ENCODE peak calls at places on chromosomes 5 and 9, in seven cellular contexts. Q is fibroblast of lung, N is GM23338, W is stomach, S is cardiac fibroblast, T is spleen, G is HFF-Myc. Y is an unnamed sample.

GRCh38 chr5:151685749-151686672 is 704 bp downstream of the SPARC start:
- DNase-seq in T (no peak), S (no peak), N (peak; percentile 44), Q (peak; percentile 51), G (no peak), W (no peak), Y (no peak)

GRCh38 chr5:115309751-115310370 is 13.4 kb upstream of the CCDC112 start:
- DNase-seq in G (no peak), S (peak; percentile 62), T (no peak), W (no peak), N (peak; percentile 66), Q (peak; percentile 68), Y (no peak)

GRCh38 chr5:134371834-134372340 is 518 bp downstream of the UBE2B start:
- DNase-seq in T (peak; percentile 91), G (peak; percentile 12), S (peak; percentile 56), Q (peak; percentile 51), N (peak; percentile 89), W (peak; percentile 55), Y (peak; percentile 88)

GRCh38 chr9:12813960-12814876 is 39.4 kb downstream of the LURAP1L start:
- DNase-seq in G (peak; percentile 79), T (no peak), W (peak; percentile 58), S (peak; percentile 95), N (no peak), Q (peak; percentile 100), Y (peak; percentile 58)

GRCh38 chr9:134243778-134244467 is 79.6 kb upstream of the RNU6ATAC start:
- DNase-seq in Q (peak; percentile 5), T (peak; percentile 88), N (no peak), S (no peak), G (no peak), W (peak; percentile 47), Y (peak; percentile 47)

GRCh38 chr5:74895906-74896305 is 29.7 kb upstream of the FAM169A start:
- DNase-seq in T (no peak), Q (peak; percentile 82), S (peak; percentile 85), G (peak; percentile 15), N (no peak), W (peak; percentile 75), Y (no peak)

GRCh38 chr5:36613241-36613640 is 6.8 kb downstream of the SLC1A3 start:
- DNase-seq in G (no peak), W (peak; percentile 27), S (no peak), Q (no peak), T (no peak), N (no peak), Y (no peak)

GRCh38 chr5:128144491-128144890 is 60.9 kb downstream of the SLC12A2 start:
- DNase-seq in N (no peak), S (no peak), T (no peak), Q (no peak), W (no peak), G (no peak), Y (no peak)

DNA sequence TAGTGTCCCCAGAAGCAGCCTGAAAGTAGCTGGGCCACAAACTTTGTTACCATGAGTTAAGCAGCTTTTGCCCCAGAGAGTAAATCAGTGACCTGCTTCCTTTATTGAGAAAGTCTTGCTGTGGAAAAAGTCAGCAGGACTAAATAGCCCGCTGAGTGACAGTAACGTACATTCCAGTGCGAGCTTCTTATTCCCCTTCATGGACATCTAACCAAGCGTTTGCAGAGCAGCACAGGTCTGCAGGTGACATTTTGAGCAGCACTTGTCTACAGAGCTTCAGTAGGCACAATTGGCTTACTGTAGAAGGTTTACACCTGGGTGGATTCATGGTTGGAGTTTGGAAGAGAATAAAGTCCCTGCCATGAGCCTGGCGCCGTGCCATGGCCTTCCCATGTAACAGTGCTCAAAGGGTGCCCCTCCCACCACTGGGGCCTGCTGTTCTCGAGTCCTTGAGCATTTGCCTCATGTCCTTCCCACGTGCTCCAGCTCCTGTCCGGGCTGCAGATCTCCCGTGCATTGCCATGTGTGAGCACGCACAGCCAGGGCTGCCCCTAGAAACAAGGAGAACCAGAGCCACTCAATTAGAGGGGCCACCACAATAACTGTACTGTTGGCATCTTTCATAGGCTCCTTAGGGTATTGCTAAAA is 41.3 kb upstream of the GRHPR start:
- DNase-seq in N (no peak), Q (no peak), W (no peak), G (no peak), T (no peak), S (no peak), Y (no peak)
- TF ChIP-seq CTCF in N (no peak), Q (no peak), W (no peak), G (no peak), T (no peak), S (no peak), Y (no peak)

DNA sequence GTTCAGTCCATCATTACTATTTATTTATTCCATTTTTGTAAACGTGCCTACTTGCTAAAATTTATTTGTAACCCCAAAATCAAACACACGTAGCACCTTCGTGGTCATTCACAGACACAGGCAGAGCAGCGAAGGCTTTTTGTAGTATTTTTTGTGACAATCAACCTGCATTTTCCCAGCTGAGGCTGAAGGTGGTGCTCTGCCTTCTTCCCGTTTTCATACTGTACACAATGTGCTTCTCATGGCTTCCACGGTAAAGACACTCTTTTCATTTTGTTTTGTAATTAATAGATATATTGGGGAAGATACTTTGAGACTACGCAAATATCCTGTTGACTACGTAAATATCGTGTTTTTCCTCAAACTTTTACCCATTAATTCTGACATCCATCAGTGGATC is 19.4 kb downstream of the DAP start:
- DNase-seq in G (no peak), N (no peak), Q (no peak), T (no peak), W (no peak), S (no peak), Y (no peak)
- TF ChIP-seq CTCF in G (no peak), N (peak; percentile 51), Q (no peak), T (no peak), W (no peak), S (peak; percentile 13), Y (no peak)

DNA sequence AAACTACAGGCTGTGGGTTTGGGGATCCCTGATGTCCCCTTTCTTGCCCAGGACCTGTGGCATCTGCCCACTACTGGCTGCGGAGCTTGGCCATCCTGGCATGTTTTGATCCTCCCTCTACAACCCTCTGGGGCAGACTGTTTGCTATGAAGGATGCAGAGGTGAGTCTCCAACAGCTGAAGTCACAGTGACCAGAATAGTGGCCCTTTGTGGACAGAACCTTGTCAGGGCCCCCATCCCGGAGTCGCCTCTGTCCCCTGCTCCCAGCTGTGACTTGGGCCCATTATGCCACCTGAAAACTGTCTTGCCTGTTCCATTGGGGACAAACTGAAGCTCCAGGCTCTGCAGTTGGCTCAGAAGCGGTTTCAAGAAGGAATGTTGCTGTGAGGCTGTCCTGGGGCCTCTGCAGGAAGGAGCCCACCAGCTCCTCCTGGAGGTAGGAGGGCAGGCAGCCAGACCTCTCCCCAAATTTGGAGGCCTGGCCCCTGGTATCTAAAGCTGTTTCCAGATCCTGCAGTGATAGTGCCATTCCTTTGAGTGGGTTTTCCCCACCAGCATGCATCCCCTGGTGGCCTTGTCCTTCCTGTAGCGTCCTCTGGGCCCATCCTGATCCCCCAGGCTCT is 93.3 kb downstream of the BARX1 start:
- DNase-seq in Q (no peak), W (no peak), T (no peak), G (no peak), N (peak; percentile 63), S (no peak), Y (no peak)
- TF ChIP-seq CTCF in Q (no peak), W (no peak), T (no peak), G (no peak), N (peak; percentile 58), S (no peak), Y (no peak)

GRCh38 chr5:108516771-108517170 is 134.9 kb upstream of the FBXL17 start:
- DNase-seq in T (no peak), G (no peak), W (no peak), N (no peak), S (no peak), Q (no peak), Y (no peak)

GRCh38 chr5:108523360-108523759 is 141.5 kb upstream of the FBXL17 start:
- DNase-seq in S (no peak), N (no peak), W (no peak), Q (no peak), T (no peak), G (no peak), Y (no peak)

GRCh38 chr5:108521011-108521700 is 139.3 kb upstream of the FBXL17 start:
- DNase-seq in G (no peak), S (no peak), Q (no peak), N (peak; percentile 9), W (no peak), T (no peak), Y (no peak)

GRCh38 chr5:108524564-108524963 is 142.7 kb upstream of the FBXL17 start:
- DNase-seq in N (no peak), W (no peak), S (no peak), T (no peak), Q (no peak), G (no peak), Y (no peak)

DNA sequence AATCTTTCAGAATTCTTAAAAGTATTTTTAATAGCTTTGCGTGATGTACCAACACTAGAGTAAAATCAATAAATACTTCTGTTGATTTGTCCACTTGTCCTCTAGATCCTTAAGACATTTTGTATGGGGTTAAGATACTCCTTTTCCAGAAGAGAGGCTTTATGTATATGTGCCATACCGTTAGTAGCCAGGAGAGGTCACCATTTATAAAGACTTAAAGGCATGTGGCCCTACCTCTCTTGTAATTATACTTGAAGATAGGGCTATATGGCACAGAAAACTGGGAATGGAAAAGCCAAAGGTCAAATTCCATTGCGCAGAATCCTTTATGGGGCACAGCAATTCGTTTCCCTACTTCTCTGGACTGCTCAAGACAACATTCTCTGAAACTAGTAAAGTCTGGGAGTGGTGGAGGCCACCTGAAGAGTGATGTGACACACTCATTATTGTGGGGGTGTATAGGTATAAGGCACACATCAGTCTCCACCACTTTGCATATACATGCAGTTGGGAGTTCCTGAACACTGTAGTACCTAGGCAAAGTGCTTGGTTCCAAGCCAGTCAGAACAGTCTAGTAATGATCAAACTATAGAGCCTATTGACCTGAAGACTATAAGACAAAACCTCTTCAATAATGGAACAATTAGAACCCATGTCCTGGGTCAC is 140.1 kb upstream of the FBXL17 start:
- DNase-seq in G (peak; percentile 44), N (peak; percentile 89), T (no peak), W (no peak), S (peak; percentile 78), Q (peak; percentile 75), Y (no peak)
- TF ChIP-seq CTCF in G (peak; percentile 51), N (peak; percentile 82), T (peak; percentile 51), W (no peak), S (peak; percentile 75), Q (peak; percentile 63), Y (no peak)

DNA sequence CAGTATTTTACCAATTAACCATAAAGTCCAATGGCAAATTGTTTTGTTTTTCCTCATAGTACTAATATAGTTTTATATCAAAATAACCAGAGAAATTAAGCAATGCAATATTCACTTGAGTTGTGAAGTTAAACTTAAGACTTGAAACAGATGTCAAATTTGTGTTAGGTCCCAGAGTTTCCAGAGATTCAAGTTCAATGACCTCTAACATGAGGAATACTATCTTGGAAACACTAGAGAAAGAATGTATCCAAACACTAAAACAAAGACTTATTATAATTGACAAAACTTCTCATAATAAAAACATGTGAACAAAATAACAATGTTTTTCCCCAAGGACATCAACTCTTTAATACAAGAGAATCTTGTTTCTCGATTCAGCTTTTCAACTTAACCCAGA is 18.0 kb downstream of the SUSD1 start:
- DNase-seq in Q (no peak), N (no peak), W (no peak), T (no peak), G (no peak), S (no peak), Y (no peak)
- TF ChIP-seq CTCF in Q (no peak), N (no peak), W (no peak), T (no peak), G (no peak), S (no peak), Y (no peak)